ENCODE peak calls at places on chromosomes 12 and 14, in five cellular contexts. L, T, O, I and N are unnamed samples. For H3K4me1, the result is how much of the 10 kb centered on the place peaks cover.

GRCh38 chr14:76419399-76419798 is 43.5 kb downstream of the ESRRB start:
- DNase-seq in O (no peak), L (no peak), I (no peak), T (no peak), N (no peak)

GRCh38 chr12:9753042-9753820 is 7.5 kb downstream of the CD69 start:
- DNase-seq in T (no peak), O (no peak), L (no peak), I (no peak), N (no peak)

GRCh38 chr12:121050725-121051124 is 11.7 kb upstream of the OASL start:
- DNase-seq in L (no peak), T (peak), O (no peak), I (peak), N (no peak)

GRCh38 chr12:107108995-107109508 is 15.7 kb upstream of the CRY1 start:
- DNase-seq in I (no peak), O (no peak), L (no peak), T (no peak), N (no peak)

GRCh38 chr14:32457213-32457920 is 128.3 kb downstream of the AKAP6 start:
- DNase-seq in L (no peak), T (peak), O (no peak), I (no peak), N (no peak)

GRCh38 chr12:9757433-9758025 is 3.2 kb downstream of the CD69 start:
- DNase-seq in I (no peak), T (no peak), O (no peak), L (no peak), N (no peak)

GRCh38 chr14:32940066-32940651 is 1.5 kb downstream of the NPAS3 start:
- DNase-seq in T (no peak), O (no peak), L (no peak), I (no peak), N (no peak)

GRCh38 chr12:110860833-110861291 is 14.1 kb downstream of the CCDC63 start:
- DNase-seq in I (no peak), T (no peak), L (no peak), O (no peak), N (no peak)

GRCh38 chr12:19972325-19973288 is 395.7 kb upstream of the PDE3A start:
- DNase-seq in O (no peak), I (no peak), L (no peak), T (peak), N (no peak)

GRCh38 chr12:32448581-32448980 is 49.2 kb downstream of the FGD4 start:
- DNase-seq in O (peak), L (no peak), T (peak), I (no peak), N (no peak)

GRCh38 chr14:24289649-24290283 is 9.8 kb downstream of the DHRS1 start:
- DNase-seq in I (no peak), O (no peak), L (no peak), T (no peak), N (no peak)

GRCh38 chr14:45698462-45699134 is 445.6 kb upstream of the MIS18BP1 start:
- DNase-seq in O (no peak), I (no peak), L (no peak), T (no peak), N (no peak)

GRCh38 chr12:46743471-46743870 is 82.3 kb downstream of the SLC38A4 start:
- DNase-seq in O (no peak), T (no peak), I (no peak), L (no peak), N (no peak)

GRCh38 chr14:97298775-97299174 is 501.6 kb downstream of the VRK1 start:
- DNase-seq in O (no peak), L (no peak), I (no peak), T (no peak), N (no peak)

GRCh38 chr12:25830456-25830855 is 128.0 kb upstream of the RASSF8 start:
- DNase-seq in O (no peak), T (no peak), I (no peak), L (no peak), N (no peak)

GRCh38 chr12:96501908-96502307 is 12.5 kb downstream of the CFAP54 start:
- DNase-seq in O (no peak), I (no peak), L (no peak), T (no peak), N (no peak)
- H3K27ac ChIP-seq in O (peak), I (peak), L (peak), T (no peak), N (peak)

DNA sequence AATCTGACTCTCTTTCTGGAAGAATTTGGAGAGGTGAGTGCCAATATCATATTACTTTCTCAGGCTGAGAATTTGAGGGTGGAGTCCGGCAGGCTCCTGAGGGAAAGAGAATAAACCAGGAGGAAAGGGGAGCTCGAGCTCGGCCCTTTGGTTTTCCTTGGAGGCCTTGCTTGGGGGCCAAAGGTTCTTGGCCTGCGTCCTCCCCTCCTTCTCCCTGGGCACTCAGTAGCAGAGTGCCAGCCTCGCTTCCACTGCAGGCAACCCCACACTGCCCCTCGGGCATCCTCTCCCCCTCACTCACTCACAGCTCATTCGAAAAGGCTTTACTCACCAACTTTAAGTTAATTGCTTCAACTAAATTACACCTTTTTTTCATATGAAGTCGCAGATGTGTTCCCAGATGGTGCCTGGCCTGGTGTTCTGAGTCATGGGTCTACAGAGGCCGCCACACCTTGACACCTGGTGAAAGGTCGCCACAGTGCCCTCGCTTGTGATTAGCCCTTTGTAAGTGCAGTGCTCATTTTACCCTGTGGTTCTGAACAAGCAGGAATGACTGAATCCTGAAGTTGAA is 20.5 kb upstream of the ADIPOR2 start:
- DNase-seq in I (no peak), L (peak), T (no peak), O (no peak), N (no peak)
- H3K4me1 ChIP-seq in I (under half), L (under half), T (under half), O (under half), N (under half)

GRCh38 chr14:89792489-89793366 is 161.8 kb downstream of the EFCAB11 start:
- DNase-seq in L (no peak), O (no peak), T (peak), I (no peak), N (no peak)

GRCh38 chr14:89793367-89793716 is 161.2 kb downstream of the EFCAB11 start:
- DNase-seq in O (no peak), T (no peak), I (no peak), L (no peak), N (no peak)

GRCh38 chr14:89797148-89797547 is 157.4 kb downstream of the EFCAB11 start:
- DNase-seq in O (no peak), L (no peak), T (no peak), I (no peak), N (no peak)

GRCh38 chr14:89794096-89794495 is 160.4 kb downstream of the EFCAB11 start:
- DNase-seq in T (no peak), O (no peak), L (peak), I (no peak), N (no peak)
- H3K27ac ChIP-seq in T (no peak), O (no peak), L (no peak), I (no peak), N (no peak)

DNA sequence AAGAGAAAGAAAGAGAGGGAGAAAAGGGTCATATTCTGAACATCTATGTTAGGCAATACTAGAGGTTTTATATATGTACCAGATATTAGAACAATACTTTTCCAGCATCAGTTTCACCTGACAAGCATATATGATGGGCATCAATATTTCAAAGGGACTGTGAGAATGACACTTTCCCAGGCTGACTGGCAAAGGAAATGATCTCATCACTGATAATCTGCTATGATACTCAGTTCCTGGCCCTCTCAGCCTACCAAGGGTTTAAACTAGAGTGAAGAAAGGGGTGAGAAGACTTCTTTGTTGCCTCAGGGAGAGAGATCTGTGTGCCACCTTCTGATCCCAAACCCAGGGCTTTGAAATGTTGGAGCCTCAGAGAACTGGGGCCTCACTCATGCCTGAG is 183.5 kb downstream of the TTC8 start:
- DNase-seq in I (no peak), T (no peak), O (no peak), L (no peak), N (no peak)
- H3K4me1 ChIP-seq in I (under half), T (under half), O (under half), L (under half), N (under half)